ENCODE peak calls at places on chromosomes 7 and 10, in four cellular contexts. One of them, this sample, is unnamed.

GRCh38 chr7:30470783-30471182 is 7.8 kb downstream of the NOD1 start:
- DNase-seq in K562: peak
- DNase-seq in H1: no peak
- DNase-seq in A549: no peak
- DNase-seq in this sample: peak

GRCh38 chr10:31031205-31031665 is 430 bp downstream of the ZNF438 start:
- DNase-seq in A549: peak
- DNase-seq in K562: peak
- DNase-seq in H1: no peak
- DNase-seq in this sample: peak

GRCh38 chr10:51832652-51833383 is 133.4 kb upstream of the CSTF2T start:
- DNase-seq in H1: no peak
- DNase-seq in A549: no peak
- DNase-seq in K562: no peak
- DNase-seq in this sample: no peak

GRCh38 chr7:105906169-105906568 is 29.8 kb upstream of the ATXN7L1 start:
- DNase-seq in H1: no peak
- DNase-seq in K562: no peak
- DNase-seq in A549: no peak
- DNase-seq in this sample: no peak

GRCh38 chr7:107924841-107925490 is 34.0 kb downstream of the DLD start:
- DNase-seq in H1: no peak
- DNase-seq in K562: no peak
- DNase-seq in A549: no peak
- DNase-seq in this sample: no peak

GRCh38 chr7:130008941-130009847 is 42.0 kb downstream of the ZC3HC1 start:
- DNase-seq in K562: no peak
- DNase-seq in A549: peak
- DNase-seq in H1: no peak
- DNase-seq in this sample: peak

GRCh38 chr7:137488038-137488437 is 144.5 kb upstream of the PTN start:
- DNase-seq in K562: no peak
- DNase-seq in A549: no peak
- DNase-seq in H1: no peak
- DNase-seq in this sample: no peak

GRCh38 chr7:45919231-45919825 is 1.7 kb downstream of the IGFBP3 start:
- DNase-seq in K562: no peak
- DNase-seq in H1: no peak
- DNase-seq in A549: no peak
- DNase-seq in this sample: no peak

GRCh38 chr7:140330595-140330994 is 67.7 kb downstream of the SLC37A3 start:
- DNase-seq in H1: no peak
- DNase-seq in A549: no peak
- DNase-seq in K562: no peak
- DNase-seq in this sample: no peak

GRCh38 chr7:103857435-103857834 is 132.0 kb downstream of the RELN start:
- DNase-seq in K562: peak
- DNase-seq in A549: no peak
- DNase-seq in H1: peak
- DNase-seq in this sample: no peak

GRCh38 chr10:48804740-48805182 is 120.1 kb downstream of the WDFY4 start:
- DNase-seq in K562: no peak
- DNase-seq in H1: no peak
- DNase-seq in A549: no peak
- DNase-seq in this sample: no peak

GRCh38 chr10:95408148-95408930 is 117.5 kb upstream of the PDLIM1 start:
- DNase-seq in K562: no peak
- DNase-seq in H1: no peak
- DNase-seq in A549: no peak
- DNase-seq in this sample: no peak

GRCh38 chr10:95407546-95407945 is 116.7 kb upstream of the PDLIM1 start:
- DNase-seq in H1: no peak
- DNase-seq in A549: no peak
- DNase-seq in K562: no peak
- DNase-seq in this sample: no peak

GRCh38 chr10:95404864-95405263 is 114.1 kb upstream of the PDLIM1 start:
- DNase-seq in K562: no peak
- DNase-seq in A549: no peak
- DNase-seq in H1: no peak
- DNase-seq in this sample: no peak

GRCh38 chr10:95405655-95406054 is 114.9 kb upstream of the PDLIM1 start:
- DNase-seq in K562: no peak
- DNase-seq in A549: no peak
- DNase-seq in H1: no peak
- DNase-seq in this sample: no peak

GRCh38 chr10:95406651-95407280 is 116.0 kb upstream of the PDLIM1 start:
- DNase-seq in K562: no peak
- DNase-seq in A549: no peak
- DNase-seq in H1: no peak
- DNase-seq in this sample: no peak
- TF ChIP-seq EP300 in K562: no peak
- TF ChIP-seq EP300 in A549: no peak
- TF ChIP-seq EP300 in H1: no peak
- TF ChIP-seq EP300 in this sample: no peak

GRCh38 chr10:43616697-43617370 is 10.6 kb downstream of the ZNF485 start:
- DNase-seq in H1: no peak
- DNase-seq in K562: no peak
- DNase-seq in A549: no peak
- DNase-seq in this sample: no peak

GRCh38 chr10:43622022-43622421 is 15.8 kb downstream of the ZNF485 start:
- DNase-seq in K562: no peak
- DNase-seq in H1: no peak
- DNase-seq in A549: no peak
- DNase-seq in this sample: no peak

GRCh38 chr10:43623351-43623750 is 17.1 kb downstream of the ZNF485 start:
- DNase-seq in K562: peak
- DNase-seq in H1: no peak
- DNase-seq in A549: no peak
- DNase-seq in this sample: no peak

DNA sequence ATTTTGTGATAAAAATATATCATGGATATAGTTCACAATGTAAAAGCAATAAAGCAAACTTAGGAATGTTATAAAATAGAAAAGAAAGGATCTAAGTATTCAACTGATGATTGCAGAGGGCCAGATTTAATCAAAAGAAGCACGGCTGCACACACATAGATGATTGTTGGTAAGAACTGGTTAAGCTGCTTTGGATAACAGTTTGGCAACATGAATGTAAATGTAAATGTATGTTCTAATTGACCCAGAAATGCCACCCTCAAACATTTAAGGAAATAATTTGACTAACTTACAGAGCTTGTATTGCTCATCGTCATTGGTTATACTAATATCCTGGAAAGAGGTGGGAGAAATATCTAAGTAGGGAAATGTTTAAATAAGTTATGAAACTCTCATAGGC is 13.1 kb downstream of the ZNF485 start:
- DNase-seq in K562: no peak
- DNase-seq in A549: no peak
- DNase-seq in H1: no peak
- DNase-seq in this sample: no peak
- TF ChIP-seq CTCF in K562: no peak
- TF ChIP-seq CTCF in A549: no peak
- TF ChIP-seq CTCF in H1: no peak
- TF ChIP-seq CTCF in this sample: no peak

GRCh38 chr10:126115861-126116260 is 219.5 kb downstream of the FANK1 start:
- DNase-seq in K562: no peak
- DNase-seq in A549: no peak
- DNase-seq in H1: no peak
- DNase-seq in this sample: no peak
- TF ChIP-seq EP300 in K562: no peak
- TF ChIP-seq EP300 in A549: no peak
- TF ChIP-seq EP300 in H1: no peak
- TF ChIP-seq EP300 in this sample: no peak

GRCh38 chr10:77456414-77456813 is 181.2 kb downstream of the KCNMA1 start:
- DNase-seq in A549: no peak
- DNase-seq in H1: no peak
- DNase-seq in K562: no peak
- DNase-seq in this sample: no peak
- TF ChIP-seq CTCF in A549: no peak
- TF ChIP-seq CTCF in H1: no peak
- TF ChIP-seq CTCF in K562: no peak
- TF ChIP-seq CTCF in this sample: no peak

DNA sequence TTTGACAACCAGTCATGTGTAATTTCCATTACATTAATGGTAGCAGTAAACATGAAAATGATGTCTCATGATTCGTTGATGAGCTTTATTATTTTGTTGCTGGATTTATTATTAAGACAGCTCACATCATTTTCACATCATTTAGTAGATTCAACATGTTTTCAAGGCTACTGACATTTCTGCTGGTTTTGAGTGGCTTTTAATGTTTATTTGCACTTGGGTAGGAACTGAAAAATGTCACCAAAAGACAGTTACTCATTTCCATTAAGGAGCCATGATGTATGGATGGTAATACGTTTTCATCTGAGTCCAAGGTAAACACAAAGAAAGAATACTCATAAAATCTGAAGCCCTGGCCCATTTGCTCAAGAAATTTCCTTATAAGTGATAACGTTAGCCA is 14.9 kb downstream of the PDK4 start:
- DNase-seq in H1: no peak
- DNase-seq in K562: no peak
- DNase-seq in A549: no peak
- DNase-seq in this sample: no peak
- TF ChIP-seq EP300 in H1: no peak
- TF ChIP-seq EP300 in K562: no peak
- TF ChIP-seq EP300 in A549: no peak
- TF ChIP-seq EP300 in this sample: no peak

GRCh38 chr7:125169088-125169487 is 239.5 kb upstream of the POT1 start:
- DNase-seq in K562: no peak
- DNase-seq in H1: no peak
- DNase-seq in A549: no peak
- DNase-seq in this sample: no peak
- TF ChIP-seq CTCF in K562: no peak
- TF ChIP-seq CTCF in H1: no peak
- TF ChIP-seq CTCF in A549: no peak
- TF ChIP-seq CTCF in this sample: no peak

GRCh38 chr10:96287392-96288105 is 16.2 kb upstream of the BLNK start:
- DNase-seq in K562: no peak
- DNase-seq in H1: no peak
- DNase-seq in A549: no peak
- DNase-seq in this sample: no peak
- TF ChIP-seq EP300 in K562: no peak
- TF ChIP-seq EP300 in H1: no peak
- TF ChIP-seq EP300 in A549: no peak
- TF ChIP-seq EP300 in this sample: no peak

DNA sequence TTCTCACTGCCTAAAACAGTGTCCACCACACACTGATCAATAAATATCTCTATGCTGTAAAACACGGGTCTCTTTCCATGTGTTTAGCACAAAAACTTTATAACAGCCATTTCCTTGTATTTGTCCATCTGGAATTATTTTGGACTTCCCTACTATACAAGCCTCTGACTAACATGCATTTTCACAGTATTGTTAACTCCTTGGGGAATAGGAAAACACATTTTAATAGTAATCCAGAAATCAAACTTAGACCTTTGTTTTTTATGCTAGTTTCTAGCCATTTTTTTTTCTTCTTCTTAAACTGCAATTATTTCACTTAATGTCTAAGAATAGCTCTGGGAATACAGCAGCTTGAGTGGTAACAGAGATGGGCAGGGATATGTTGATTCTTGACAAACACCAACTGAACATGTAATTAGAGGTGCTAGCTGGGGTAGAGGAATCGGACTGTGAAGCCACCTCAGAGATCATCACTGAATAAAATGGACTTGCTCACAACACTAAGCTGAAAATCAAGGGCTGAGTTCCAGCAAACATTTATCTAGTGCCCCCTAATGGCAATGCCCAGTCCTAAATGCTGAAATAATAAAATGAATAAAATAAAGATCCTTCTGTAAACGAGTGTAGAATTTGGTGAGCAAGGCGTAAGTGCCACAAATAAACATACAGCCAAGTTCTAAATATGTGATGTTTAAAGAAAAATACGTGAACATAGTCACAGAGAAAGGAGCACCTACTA is 593.1 kb downstream of the SORCS1 start:
- DNase-seq in K562: peak
- DNase-seq in H1: no peak
- DNase-seq in A549: no peak
- DNase-seq in this sample: no peak
- TF ChIP-seq CTCF in K562: no peak
- TF ChIP-seq CTCF in H1: peak
- TF ChIP-seq CTCF in A549: peak
- TF ChIP-seq CTCF in this sample: no peak

GRCh38 chr7:29463504-29464158 is 100.0 kb upstream of the PRR15 start:
- DNase-seq in A549: no peak
- DNase-seq in H1: no peak
- DNase-seq in K562: no peak
- DNase-seq in this sample: no peak
- TF ChIP-seq EP300 in A549: no peak
- TF ChIP-seq EP300 in H1: no peak
- TF ChIP-seq EP300 in K562: no peak
- TF ChIP-seq EP300 in this sample: no peak

This sample was measured in ovary.